ENCODE peak calls at places on chromosome 3, in five cellular contexts. One of them, this sample, is unnamed.

GRCh38 chr3:120028271-120029047 is 65.8 kb downstream of the GSK3B start:
- DNase-seq in tibial nerve: no peak
- DNase-seq in RWPE2: no peak
- DNase-seq in kidney epithelial cell: no peak
- DNase-seq in heart left ventricle: no peak
- DNase-seq in this sample: no peak

GRCh38 chr3:150407051-150407817 is 864 bp upstream of the TSC22D2 start:
- DNase-seq in tibial nerve: no peak
- DNase-seq in RWPE2: no peak
- DNase-seq in kidney epithelial cell: no peak
- DNase-seq in heart left ventricle: no peak
- DNase-seq in this sample: no peak

GRCh38 chr3:83514130-83514914 is 1444.5 kb upstream of the CADM2 start:
- DNase-seq in tibial nerve: no peak
- DNase-seq in kidney epithelial cell: peak
- DNase-seq in RWPE2: no peak
- DNase-seq in heart left ventricle: no peak
- DNase-seq in this sample: no peak

GRCh38 chr3:50167069-50167781 is 12.1 kb downstream of the SEMA3F start:
- DNase-seq in tibial nerve: no peak
- DNase-seq in RWPE2: peak
- DNase-seq in kidney epithelial cell: peak
- DNase-seq in heart left ventricle: no peak
- DNase-seq in this sample: no peak

GRCh38 chr3:18725668-18726407 is 300.7 kb upstream of the SATB1 start:
- DNase-seq in heart left ventricle: no peak
- DNase-seq in tibial nerve: no peak
- DNase-seq in kidney epithelial cell: no peak
- DNase-seq in RWPE2: no peak
- DNase-seq in this sample: no peak

GRCh38 chr3:149603126-149604074 is 54.4 kb downstream of the WWTR1 start:
- DNase-seq in RWPE2: no peak
- DNase-seq in tibial nerve: no peak
- DNase-seq in kidney epithelial cell: no peak
- DNase-seq in heart left ventricle: no peak
- DNase-seq in this sample: no peak

GRCh38 chr3:177610677-177611654 is 413.7 kb upstream of the TBL1XR1 start:
- DNase-seq in heart left ventricle: no peak
- DNase-seq in tibial nerve: no peak
- DNase-seq in RWPE2: peak
- DNase-seq in kidney epithelial cell: no peak
- DNase-seq in this sample: no peak

GRCh38 chr3:184315506-184315867 is 1.1 kb downstream of the EIF4G1 start:
- DNase-seq in tibial nerve: no peak
- DNase-seq in RWPE2: no peak
- DNase-seq in heart left ventricle: no peak
- DNase-seq in kidney epithelial cell: no peak
- DNase-seq in this sample: no peak

GRCh38 chr3:58537412-58538301 is 667 bp upstream of the ACOX2 start:
- DNase-seq in tibial nerve: no peak
- DNase-seq in kidney epithelial cell: no peak
- DNase-seq in RWPE2: no peak
- DNase-seq in heart left ventricle: no peak
- DNase-seq in this sample: no peak

GRCh38 chr3:105402287-105402801 is 35.6 kb downstream of the ALCAM start:
- DNase-seq in heart left ventricle: no peak
- DNase-seq in tibial nerve: no peak
- DNase-seq in kidney epithelial cell: peak
- DNase-seq in RWPE2: peak
- DNase-seq in this sample: no peak

GRCh38 chr3:56751056-56751455 is 50.7 kb downstream of the ARHGEF3 start:
- DNase-seq in tibial nerve: no peak
- DNase-seq in kidney epithelial cell: no peak
- DNase-seq in heart left ventricle: no peak
- DNase-seq in RWPE2: no peak
- DNase-seq in this sample: no peak

GRCh38 chr3:56753206-56753605 is 48.5 kb downstream of the ARHGEF3 start:
- DNase-seq in heart left ventricle: no peak
- DNase-seq in kidney epithelial cell: no peak
- DNase-seq in RWPE2: no peak
- DNase-seq in tibial nerve: no peak
- DNase-seq in this sample: no peak

GRCh38 chr3:56759532-56759931 is 42.2 kb downstream of the ARHGEF3 start:
- DNase-seq in kidney epithelial cell: no peak
- DNase-seq in tibial nerve: no peak
- DNase-seq in heart left ventricle: no peak
- DNase-seq in RWPE2: no peak
- DNase-seq in this sample: no peak

GRCh38 chr3:56758539-56758981 is 43.2 kb downstream of the ARHGEF3 start:
- DNase-seq in tibial nerve: no peak
- DNase-seq in kidney epithelial cell: peak
- DNase-seq in RWPE2: no peak
- DNase-seq in heart left ventricle: no peak
- DNase-seq in this sample: no peak

DNA sequence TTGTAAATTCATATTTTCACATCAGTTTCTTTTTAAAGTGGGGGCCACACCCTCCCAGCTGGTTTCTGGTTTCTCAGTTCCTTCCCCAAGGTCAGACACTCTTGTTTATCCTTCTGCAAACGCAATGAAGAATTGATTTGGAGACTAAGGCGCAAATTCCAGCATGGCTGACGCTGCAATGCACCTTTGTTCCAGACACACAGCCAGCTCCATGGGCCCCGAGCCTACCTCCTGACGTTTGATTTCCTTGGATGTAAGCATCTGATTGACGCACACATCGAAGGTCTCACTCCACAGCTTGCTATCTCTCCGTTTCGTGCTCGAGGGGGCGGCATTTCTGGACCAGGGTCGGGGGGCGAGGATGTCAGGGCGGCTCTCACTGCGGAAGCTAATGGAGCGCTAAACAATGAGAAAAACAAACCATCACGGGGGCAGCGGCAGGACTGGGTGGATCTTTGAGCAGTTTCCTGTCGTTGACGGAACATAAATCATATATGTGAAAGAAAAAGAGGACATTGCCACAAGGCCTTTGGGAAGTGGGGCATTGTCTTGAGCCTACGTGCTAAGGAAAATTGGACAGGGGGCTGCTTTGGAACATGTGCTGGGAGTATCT is 46.9 kb downstream of the ARHGEF3 start:
- DNase-seq in heart left ventricle: no peak
- DNase-seq in RWPE2: no peak
- DNase-seq in kidney epithelial cell: no peak
- DNase-seq in tibial nerve: peak
- DNase-seq in this sample: no peak
- H3K4me3 ChIP-seq in heart left ventricle: no peak
- H3K4me3 ChIP-seq in RWPE2: no peak
- H3K4me3 ChIP-seq in kidney epithelial cell: no peak
- H3K4me3 ChIP-seq in tibial nerve: peak
- H3K4me3 ChIP-seq in this sample: no peak

GRCh38 chr3:133804896-133805295 is 719 bp upstream of the SRPRB start:
- DNase-seq in tibial nerve: no peak
- DNase-seq in heart left ventricle: no peak
- DNase-seq in RWPE2: no peak
- DNase-seq in kidney epithelial cell: no peak
- DNase-seq in this sample: no peak
- H3K4me3 ChIP-seq in tibial nerve: peak
- H3K4me3 ChIP-seq in heart left ventricle: no peak
- H3K4me3 ChIP-seq in RWPE2: peak
- H3K4me3 ChIP-seq in kidney epithelial cell: no peak
- H3K4me3 ChIP-seq in this sample: peak

GRCh38 chr3:172097585-172097984 is 58.2 kb downstream of the FNDC3B start:
- DNase-seq in heart left ventricle: no peak
- DNase-seq in tibial nerve: no peak
- DNase-seq in RWPE2: no peak
- DNase-seq in kidney epithelial cell: no peak
- DNase-seq in this sample: no peak

GRCh38 chr3:172099495-172099808 is 60.1 kb downstream of the FNDC3B start:
- DNase-seq in kidney epithelial cell: no peak
- DNase-seq in heart left ventricle: no peak
- DNase-seq in RWPE2: no peak
- DNase-seq in tibial nerve: no peak
- DNase-seq in this sample: no peak

GRCh38 chr3:172096881-172097420 is 57.6 kb downstream of the FNDC3B start:
- DNase-seq in RWPE2: no peak
- DNase-seq in kidney epithelial cell: no peak
- DNase-seq in heart left ventricle: no peak
- DNase-seq in tibial nerve: no peak
- DNase-seq in this sample: no peak

GRCh38 chr3:172100482-172100881 is 61.1 kb downstream of the FNDC3B start:
- DNase-seq in kidney epithelial cell: no peak
- DNase-seq in heart left ventricle: no peak
- DNase-seq in RWPE2: no peak
- DNase-seq in tibial nerve: no peak
- DNase-seq in this sample: no peak

GRCh38 chr3:172098698-172099494 is 59.5 kb downstream of the FNDC3B start:
- DNase-seq in heart left ventricle: no peak
- DNase-seq in RWPE2: no peak
- DNase-seq in tibial nerve: no peak
- DNase-seq in kidney epithelial cell: no peak
- DNase-seq in this sample: no peak
- H3K4me3 ChIP-seq in heart left ventricle: no peak
- H3K4me3 ChIP-seq in RWPE2: no peak
- H3K4me3 ChIP-seq in tibial nerve: no peak
- H3K4me3 ChIP-seq in kidney epithelial cell: no peak
- H3K4me3 ChIP-seq in this sample: no peak

GRCh38 chr3:31968391-31968926 is 12.6 kb downstream of the OSBPL10 start:
- DNase-seq in RWPE2: no peak
- DNase-seq in tibial nerve: no peak
- DNase-seq in heart left ventricle: no peak
- DNase-seq in kidney epithelial cell: no peak
- DNase-seq in this sample: no peak
- H3K4me3 ChIP-seq in RWPE2: no peak
- H3K4me3 ChIP-seq in tibial nerve: no peak
- H3K4me3 ChIP-seq in heart left ventricle: no peak
- H3K4me3 ChIP-seq in kidney epithelial cell: no peak
- H3K4me3 ChIP-seq in this sample: no peak

GRCh38 chr3:181178991-181179390 is 189.5 kb upstream of the DNAJC19 start:
- DNase-seq in tibial nerve: no peak
- DNase-seq in RWPE2: no peak
- DNase-seq in heart left ventricle: no peak
- DNase-seq in kidney epithelial cell: no peak
- DNase-seq in this sample: no peak

GRCh38 chr3:181173227-181173626 is 183.7 kb upstream of the DNAJC19 start:
- DNase-seq in RWPE2: no peak
- DNase-seq in heart left ventricle: no peak
- DNase-seq in tibial nerve: no peak
- DNase-seq in kidney epithelial cell: no peak
- DNase-seq in this sample: no peak

DNA sequence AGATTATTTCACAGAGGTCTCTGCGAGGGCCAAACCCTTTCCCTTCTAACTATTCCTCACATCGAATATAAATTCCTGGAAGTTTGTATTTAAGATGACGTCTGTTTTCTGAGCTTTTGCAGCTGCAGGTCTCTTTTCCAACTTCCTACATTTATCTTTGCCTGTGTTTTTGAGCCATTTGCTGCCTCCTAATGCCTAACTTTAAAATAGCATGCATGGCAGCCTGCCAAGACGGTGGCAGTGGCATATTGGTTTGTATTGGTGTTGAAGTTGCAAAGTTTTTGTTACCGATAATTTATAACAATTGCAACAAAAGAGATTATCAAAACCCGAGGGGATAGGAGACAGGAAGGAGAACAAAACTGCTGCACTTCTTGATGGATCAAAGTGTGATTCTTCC is 187.1 kb upstream of the DNAJC19 start:
- DNase-seq in tibial nerve: peak
- DNase-seq in RWPE2: no peak
- DNase-seq in kidney epithelial cell: peak
- DNase-seq in heart left ventricle: peak
- DNase-seq in this sample: peak
- H3K4me3 ChIP-seq in tibial nerve: no peak
- H3K4me3 ChIP-seq in RWPE2: no peak
- H3K4me3 ChIP-seq in kidney epithelial cell: no peak
- H3K4me3 ChIP-seq in heart left ventricle: no peak
- H3K4me3 ChIP-seq in this sample: no peak

This sample was measured in ovary.